ENCODE peak calls at places on chromosomes 4 and X, in five cellular contexts. One of them, this sample, is unnamed.
A peak's percentile ranks its signal among the peaks of the same experiment; 100 is the strongest.

GRCh38 chr4:84498203-84499026 is 677 bp downstream of the NKX6-1 start:
- DNase-seq in lower lobe of right lung: no peak
- DNase-seq in tibial artery: no peak
- DNase-seq in GM13976: no peak
- DNase-seq in endothelial cell: no peak
- DNase-seq in this sample: peak; percentile 43

GRCh38 chr4:32499176-32499575 is 1779.0 kb downstream of the PCDH7 start:
- DNase-seq in lower lobe of right lung: no peak
- DNase-seq in tibial artery: no peak
- DNase-seq in GM13976: no peak
- DNase-seq in endothelial cell: no peak
- DNase-seq in this sample: peak; percentile 76

GRCh38 chr4:5638316-5638715 is 70.0 kb downstream of the EVC2 start:
- DNase-seq in lower lobe of right lung: no peak
- DNase-seq in tibial artery: no peak
- DNase-seq in GM13976: no peak
- DNase-seq in endothelial cell: no peak
- DNase-seq in this sample: peak; percentile 75

GRCh38 chr4:163484906-163485305 is 9.6 kb upstream of the TMA16 start:
- DNase-seq in lower lobe of right lung: no peak
- DNase-seq in tibial artery: peak; percentile 46
- DNase-seq in GM13976: peak; percentile 41
- DNase-seq in endothelial cell: peak; percentile 54
- DNase-seq in this sample: peak; percentile 49

GRCh38 chr4:118911162-118911791 is 22.6 kb downstream of the SYNPO2 start:
- DNase-seq in lower lobe of right lung: no peak
- DNase-seq in tibial artery: no peak
- DNase-seq in GM13976: no peak
- DNase-seq in endothelial cell: no peak
- DNase-seq in this sample: peak; percentile 71

GRCh38 chrX:112849010-112849409 is 8.4 kb upstream of the AMOT start:
- DNase-seq in lower lobe of right lung: no peak
- DNase-seq in tibial artery: no peak
- DNase-seq in GM13976: no peak
- DNase-seq in endothelial cell: no peak
- DNase-seq in this sample: no peak

GRCh38 chrX:138485224-138485623 is 226.3 kb downstream of the FGF13 start:
- DNase-seq in lower lobe of right lung: no peak
- DNase-seq in tibial artery: no peak
- DNase-seq in GM13976: no peak
- DNase-seq in endothelial cell: no peak
- DNase-seq in this sample: no peak

GRCh38 chr4:183823394-183823793 is 81.7 kb upstream of the STOX2 start:
- DNase-seq in lower lobe of right lung: no peak
- DNase-seq in tibial artery: no peak
- DNase-seq in GM13976: no peak
- DNase-seq in endothelial cell: no peak
- DNase-seq in this sample: peak; percentile 20

GRCh38 chrX:100864967-100865366 is 9.2 kb downstream of the NOX1 start:
- DNase-seq in lower lobe of right lung: no peak
- DNase-seq in tibial artery: no peak
- DNase-seq in GM13976: no peak
- DNase-seq in endothelial cell: no peak
- DNase-seq in this sample: peak; percentile 48

GRCh38 chr4:188295899-188296298 is 156.7 kb downstream of the TRIML1 start:
- DNase-seq in lower lobe of right lung: no peak
- DNase-seq in tibial artery: no peak
- DNase-seq in GM13976: no peak
- DNase-seq in endothelial cell: no peak
- DNase-seq in this sample: no peak

GRCh38 chrX:1874416-1874815 is 259.6 kb downstream of the ASMT start:
- DNase-seq in lower lobe of right lung: no peak
- DNase-seq in tibial artery: no peak
- DNase-seq in GM13976: no peak
- DNase-seq in endothelial cell: no peak
- DNase-seq in this sample: no peak

GRCh38 chrX:140034916-140035315 is 69.6 kb upstream of the CXorf66 start:
- DNase-seq in lower lobe of right lung: no peak
- DNase-seq in tibial artery: no peak
- DNase-seq in GM13976: peak; percentile 10
- DNase-seq in endothelial cell: no peak
- DNase-seq in this sample: peak; percentile 9

GRCh38 chr4:183960021-183960420 is 54.9 kb downstream of the STOX2 start:
- DNase-seq in lower lobe of right lung: no peak
- DNase-seq in tibial artery: no peak
- DNase-seq in GM13976: no peak
- DNase-seq in endothelial cell: peak; percentile 14
- DNase-seq in this sample: peak; percentile 76

GRCh38 chrX:97016106-97016505 is 132.4 kb downstream of the RPA4 start:
- DNase-seq in lower lobe of right lung: no peak
- DNase-seq in tibial artery: no peak
- DNase-seq in GM13976: no peak
- DNase-seq in endothelial cell: no peak
- DNase-seq in this sample: no peak

GRCh38 chrX:65241059-65241721 is 264.9 kb upstream of the ZC4H2 start:
- DNase-seq in lower lobe of right lung: no peak
- DNase-seq in tibial artery: no peak
- DNase-seq in GM13976: no peak
- DNase-seq in endothelial cell: no peak
- DNase-seq in this sample: no peak

GRCh38 chrX:141405878-141406492 is 163.7 kb upstream of the SPANXC start:
- DNase-seq in lower lobe of right lung: no peak
- DNase-seq in tibial artery: no peak
- DNase-seq in GM13976: no peak
- DNase-seq in endothelial cell: no peak
- DNase-seq in this sample: peak; percentile 78

GRCh38 chr4:152074573-152074972 is 313.8 kb upstream of the GATB start:
- DNase-seq in lower lobe of right lung: no peak
- DNase-seq in tibial artery: no peak
- DNase-seq in GM13976: no peak
- DNase-seq in endothelial cell: no peak
- DNase-seq in this sample: no peak

GRCh38 chr4:3700223-3700622 is 66.0 kb upstream of the ADRA2C start:
- DNase-seq in lower lobe of right lung: peak; percentile 24
- DNase-seq in tibial artery: no peak
- DNase-seq in GM13976: no peak
- DNase-seq in endothelial cell: no peak
- DNase-seq in this sample: no peak

GRCh38 chrX:29090811-29091210 is 503.6 kb downstream of the IL1RAPL1 start:
- DNase-seq in lower lobe of right lung: no peak
- DNase-seq in tibial artery: no peak
- DNase-seq in GM13976: no peak
- DNase-seq in endothelial cell: no peak
- DNase-seq in this sample: peak; percentile 22
- TF ChIP-seq CTCF in lower lobe of right lung: no peak
- TF ChIP-seq CTCF in tibial artery: no peak
- TF ChIP-seq CTCF in GM13976: peak; percentile 2
- TF ChIP-seq CTCF in endothelial cell: no peak
- TF ChIP-seq CTCF in this sample: peak; percentile 31

GRCh38 chrX:4935846-4936245 is 1222.4 kb upstream of the PRKX start:
- DNase-seq in lower lobe of right lung: no peak
- DNase-seq in tibial artery: peak; percentile 20
- DNase-seq in GM13976: no peak
- DNase-seq in endothelial cell: no peak
- DNase-seq in this sample: no peak
- TF ChIP-seq CTCF in lower lobe of right lung: no peak
- TF ChIP-seq CTCF in tibial artery: no peak
- TF ChIP-seq CTCF in GM13976: no peak
- TF ChIP-seq CTCF in endothelial cell: no peak
- TF ChIP-seq CTCF in this sample: no peak

GRCh38 chr4:177290780-177291179 is 18.9 kb upstream of the NEIL3 start:
- DNase-seq in lower lobe of right lung: no peak
- DNase-seq in tibial artery: no peak
- DNase-seq in GM13976: no peak
- DNase-seq in endothelial cell: no peak
- DNase-seq in this sample: no peak
- TF ChIP-seq CTCF in lower lobe of right lung: no peak
- TF ChIP-seq CTCF in tibial artery: no peak
- TF ChIP-seq CTCF in GM13976: no peak
- TF ChIP-seq CTCF in endothelial cell: no peak
- TF ChIP-seq CTCF in this sample: no peak

GRCh38 chrX:15646543-15646942 is 18.1 kb downstream of the CLTRN start:
- DNase-seq in lower lobe of right lung: no peak
- DNase-seq in tibial artery: no peak
- DNase-seq in GM13976: no peak
- DNase-seq in endothelial cell: no peak
- DNase-seq in this sample: no peak

GRCh38 chrX:15646031-15646430 is 18.6 kb downstream of the CLTRN start:
- DNase-seq in lower lobe of right lung: no peak
- DNase-seq in tibial artery: no peak
- DNase-seq in GM13976: no peak
- DNase-seq in endothelial cell: no peak
- DNase-seq in this sample: no peak

GRCh38 chrX:15643786-15644559 is 20.6 kb downstream of the CLTRN start:
- DNase-seq in lower lobe of right lung: no peak
- DNase-seq in tibial artery: no peak
- DNase-seq in GM13976: no peak
- DNase-seq in endothelial cell: no peak
- DNase-seq in this sample: no peak

GRCh38 chrX:15644560-15644872 is 20.1 kb downstream of the CLTRN start:
- DNase-seq in lower lobe of right lung: no peak
- DNase-seq in tibial artery: no peak
- DNase-seq in GM13976: no peak
- DNase-seq in endothelial cell: no peak
- DNase-seq in this sample: no peak

DNA sequence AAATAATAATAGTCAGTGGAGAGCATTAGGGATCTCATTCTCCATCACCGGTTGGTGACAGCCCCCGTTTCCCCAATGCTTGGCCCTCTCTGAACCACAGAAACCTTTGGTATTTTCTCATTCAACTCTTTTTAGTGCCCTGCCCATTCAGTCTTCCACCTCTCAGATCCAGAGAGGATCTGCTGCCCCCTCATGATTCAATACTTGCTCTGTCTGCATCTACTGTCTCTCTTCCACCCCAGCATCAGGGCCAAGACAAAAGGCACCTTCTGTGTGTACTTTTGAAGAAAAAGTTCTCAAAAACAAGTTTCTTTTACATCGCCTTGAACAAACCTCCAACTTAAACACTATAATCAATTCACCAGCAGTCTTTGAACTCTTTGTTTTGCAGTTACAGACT is 19.3 kb downstream of the CLTRN start:
- DNase-seq in lower lobe of right lung: no peak
- DNase-seq in tibial artery: no peak
- DNase-seq in GM13976: no peak
- DNase-seq in endothelial cell: no peak
- DNase-seq in this sample: no peak
- TF ChIP-seq CTCF in lower lobe of right lung: no peak
- TF ChIP-seq CTCF in tibial artery: no peak
- TF ChIP-seq CTCF in GM13976: no peak
- TF ChIP-seq CTCF in endothelial cell: no peak
- TF ChIP-seq CTCF in this sample: no peak

DNA sequence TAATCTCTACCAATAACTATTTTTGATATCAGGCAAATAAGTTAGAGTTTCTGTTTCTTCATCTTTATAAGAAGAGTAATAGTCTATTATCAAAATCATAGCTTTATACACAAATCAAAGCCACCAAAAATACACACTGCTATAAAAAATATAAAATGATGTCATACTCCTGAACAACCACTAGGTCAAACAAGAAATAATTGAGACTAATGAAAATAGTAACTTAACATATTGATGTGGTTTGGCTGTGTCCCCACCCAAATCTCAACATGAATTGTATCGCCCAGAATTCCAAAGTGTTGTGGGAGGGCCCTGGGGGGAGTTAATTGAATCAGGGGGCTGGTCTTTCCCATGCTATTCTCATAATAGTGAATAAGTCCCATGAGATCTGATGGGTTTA is 2277.5 kb downstream of the ARAP2 start:
- DNase-seq in lower lobe of right lung: no peak
- DNase-seq in tibial artery: no peak
- DNase-seq in GM13976: no peak
- DNase-seq in endothelial cell: no peak
- DNase-seq in this sample: no peak
- TF ChIP-seq CTCF in lower lobe of right lung: no peak
- TF ChIP-seq CTCF in tibial artery: no peak
- TF ChIP-seq CTCF in GM13976: no peak
- TF ChIP-seq CTCF in endothelial cell: peak; percentile 55
- TF ChIP-seq CTCF in this sample: no peak

GRCh38 chrX:39152106-39152649 is 350.9 kb downstream of the MID1IP1 start:
- DNase-seq in lower lobe of right lung: peak; percentile 59
- DNase-seq in tibial artery: no peak
- DNase-seq in GM13976: peak; percentile 42
- DNase-seq in endothelial cell: peak; percentile 68
- DNase-seq in this sample: no peak
- TF ChIP-seq CTCF in lower lobe of right lung: peak; percentile 45
- TF ChIP-seq CTCF in tibial artery: no peak
- TF ChIP-seq CTCF in GM13976: peak; percentile 53
- TF ChIP-seq CTCF in endothelial cell: peak; percentile 66
- TF ChIP-seq CTCF in this sample: peak; percentile 51

GRCh38 chr4:156111706-156112105 is 158.0 kb upstream of the CTSO start:
- DNase-seq in lower lobe of right lung: no peak
- DNase-seq in tibial artery: no peak
- DNase-seq in GM13976: no peak
- DNase-seq in endothelial cell: no peak
- DNase-seq in this sample: no peak

GRCh38 chr4:156118821-156119220 is 165.2 kb upstream of the CTSO start:
- DNase-seq in lower lobe of right lung: no peak
- DNase-seq in tibial artery: no peak
- DNase-seq in GM13976: no peak
- DNase-seq in endothelial cell: no peak
- DNase-seq in this sample: no peak

GRCh38 chr4:156109943-156110925 is 156.6 kb upstream of the CTSO start:
- DNase-seq in lower lobe of right lung: no peak
- DNase-seq in tibial artery: no peak
- DNase-seq in GM13976: no peak
- DNase-seq in endothelial cell: no peak
- DNase-seq in this sample: no peak

DNA sequence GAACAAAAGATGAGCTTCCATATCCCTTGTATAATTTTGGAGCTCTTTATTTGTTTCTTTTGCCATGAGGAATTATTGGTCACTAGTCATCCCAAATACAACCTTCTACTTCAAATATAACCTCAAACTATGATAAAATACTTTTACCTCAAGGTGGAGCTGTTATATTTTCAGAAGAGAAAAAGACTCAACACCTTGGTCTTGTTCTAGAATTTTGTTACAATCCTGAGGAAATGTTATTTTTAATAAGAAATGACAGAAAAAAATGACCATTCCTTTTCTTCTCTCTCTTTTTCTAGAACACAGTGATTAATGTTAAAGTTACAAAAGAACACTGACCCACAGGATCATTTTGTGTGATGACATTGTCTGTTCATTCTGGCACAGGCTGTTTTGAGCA is 159.5 kb upstream of the CTSO start:
- DNase-seq in lower lobe of right lung: no peak
- DNase-seq in tibial artery: no peak
- DNase-seq in GM13976: peak; percentile 4
- DNase-seq in endothelial cell: no peak
- DNase-seq in this sample: no peak
- TF ChIP-seq CTCF in lower lobe of right lung: no peak
- TF ChIP-seq CTCF in tibial artery: no peak
- TF ChIP-seq CTCF in GM13976: no peak
- TF ChIP-seq CTCF in endothelial cell: no peak
- TF ChIP-seq CTCF in this sample: peak; percentile 10